ENCODE peak calls at places on chromosomes 12 and 14, in nine cellular contexts. Q, Y, I, T, A, M, H, B and O are unnamed samples.

GRCh38 chr14:35632276-35633071 is 98.5 kb downstream of the INSM2 start:
- DNase-seq in Q (no peak), Y (no peak), I (no peak), T (peak; percentile 73), A (no peak), M (no peak), H (no peak), B (no peak), O (no peak)

GRCh38 chr14:61925043-61925442 is 162.8 kb downstream of the SNAPC1 start:
- DNase-seq in Q (peak; percentile 74), Y (no peak), I (peak; percentile 27), T (no peak), A (no peak), M (peak; percentile 45), H (no peak), B (no peak), O (peak; percentile 39)

GRCh38 chr14:98167702-98168101 is 1104.3 kb downstream of the BCL11B start:
- DNase-seq in Q (no peak), Y (no peak), I (no peak), T (no peak), A (no peak), M (no peak), H (no peak), B (no peak), O (no peak)

GRCh38 chr12:112353389-112353788 is 28.8 kb downstream of the HECTD4 start:
- DNase-seq in Q (no peak), Y (no peak), I (no peak), T (no peak), A (no peak), M (peak; percentile 42), H (no peak), B (no peak), O (no peak)

GRCh38 chr14:68663385-68664076 is 129.3 kb downstream of the ZFP36L1 start:
- DNase-seq in Q (no peak), Y (no peak), I (no peak), T (no peak), A (no peak), M (peak; percentile 77), H (no peak), B (no peak), O (no peak)

GRCh38 chr14:54497224-54497623 is 8.4 kb upstream of the GMFB start:
- DNase-seq in Q (no peak), Y (no peak), I (no peak), T (no peak), A (no peak), M (no peak), H (no peak), B (no peak), O (no peak)

GRCh38 chr14:31510222-31510621 is 22.4 kb upstream of the GPR33 start:
- DNase-seq in Q (peak; percentile 46), Y (no peak), I (peak; percentile 14), T (peak; percentile 51), A (no peak), M (peak; percentile 19), H (no peak), B (no peak), O (no peak)

GRCh38 chr14:67240168-67240932 is 885 bp upstream of the PALS1 start:
- DNase-seq in Q (peak; percentile 45), Y (peak; percentile 74), I (no peak), T (no peak), A (peak; percentile 86), M (peak; percentile 21), H (peak; percentile 58), B (peak; percentile 74), O (peak; percentile 73)

GRCh38 chr12:45284096-45284901 is 68.4 kb downstream of the ANO6 start:
- DNase-seq in Q (peak; percentile 77), Y (no peak), I (no peak), T (peak; percentile 85), A (no peak), M (peak; percentile 73), H (no peak), B (no peak), O (no peak)

GRCh38 chr14:26719514-26719913 is 121.7 kb upstream of the NOVA1 start:
- DNase-seq in Q (no peak), Y (no peak), I (no peak), T (no peak), A (no peak), M (peak; percentile 75), H (no peak), B (no peak), O (no peak)

GRCh38 chr14:66359500-66359899 is 126.7 kb upstream of the CCDC196 start:
- DNase-seq in Q (peak; percentile 84), Y (no peak), I (peak; percentile 49), T (peak; percentile 42), A (no peak), M (peak; percentile 54), H (no peak), B (no peak), O (no peak)

GRCh38 chr12:68291396-68292036 is 38.1 kb upstream of the IL22 start:
- DNase-seq in Q (no peak), Y (no peak), I (no peak), T (no peak), A (no peak), M (no peak), H (no peak), B (no peak), O (no peak)

GRCh38 chr14:70707138-70708038 is 65.7 kb downstream of the TTC9 start:
- DNase-seq in Q (peak; percentile 30), Y (peak; percentile 79), I (no peak), T (no peak), A (peak; percentile 70), M (peak; percentile 85), H (peak; percentile 40), B (no peak), O (peak; percentile 74)

GRCh38 chr14:63887899-63888298 is 35.1 kb downstream of the SYNE2 start:
- DNase-seq in Q (no peak), Y (no peak), I (no peak), T (no peak), A (no peak), M (no peak), H (no peak), B (no peak), O (no peak)

GRCh38 chr14:63895510-63895909 is 42.7 kb downstream of the SYNE2 start:
- DNase-seq in Q (no peak), Y (no peak), I (no peak), T (no peak), A (no peak), M (no peak), H (no peak), B (no peak), O (no peak)

GRCh38 chr14:63890553-63890952 is 37.7 kb downstream of the SYNE2 start:
- DNase-seq in Q (no peak), Y (no peak), I (no peak), T (no peak), A (no peak), M (no peak), H (no peak), B (no peak), O (peak; percentile 38)

GRCh38 chr14:63893701-63894458 is 41.1 kb downstream of the SYNE2 start:
- DNase-seq in Q (peak; percentile 52), Y (no peak), I (no peak), T (no peak), A (peak; percentile 81), M (peak; percentile 89), H (peak; percentile 47), B (peak; percentile 29), O (peak; percentile 37)

DNA sequence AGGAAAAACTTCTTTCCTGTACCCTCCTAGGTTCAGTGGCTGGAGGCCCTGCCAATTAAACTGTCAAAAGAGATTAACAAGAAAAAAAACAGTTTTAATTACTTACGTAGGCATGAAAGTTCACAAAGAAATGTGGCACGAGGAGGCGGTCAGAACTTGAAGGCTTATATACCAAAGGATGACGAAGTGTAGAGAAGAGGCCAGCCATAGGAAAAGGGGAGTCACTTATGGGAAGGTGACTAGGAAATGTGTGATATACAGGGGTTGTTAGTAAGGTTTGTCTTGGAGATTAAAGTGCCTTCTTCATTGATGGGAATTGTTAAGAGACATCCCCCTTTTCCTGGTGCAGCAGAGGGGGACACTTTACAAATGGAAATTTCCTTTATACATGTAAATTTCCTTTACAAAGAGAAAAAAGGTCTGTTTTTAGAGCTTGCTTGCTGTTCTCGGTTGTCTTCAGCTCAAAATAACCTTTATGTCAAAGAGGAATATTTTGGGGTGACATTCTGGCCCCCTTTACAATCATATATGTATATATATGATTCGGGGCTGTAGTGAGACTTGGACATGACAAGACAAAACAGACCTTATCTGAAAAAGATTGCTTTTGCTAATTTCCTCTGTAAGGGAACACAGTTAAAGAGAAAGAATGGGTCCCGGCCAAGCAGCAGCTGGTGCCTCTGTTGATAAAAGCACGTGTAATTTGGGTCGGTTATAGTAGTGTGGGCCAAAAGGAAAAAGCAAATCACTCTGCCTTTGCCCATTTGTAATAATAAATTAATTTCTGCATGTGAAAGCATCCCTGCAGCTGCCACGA is 38.6 kb downstream of the SYNE2 start:
- DNase-seq in Q (peak; percentile 80), Y (no peak), I (no peak), T (peak; percentile 87), A (no peak), M (no peak), H (peak; percentile 65), B (no peak), O (peak; percentile 60)
- H3K4me3 ChIP-seq in Q (peak overlapping the region; percentile 34), Y (no peak overlapping the region), I (no peak overlapping the region), T (no peak overlapping the region), A (peak overlapping the region; percentile 25), M (no peak overlapping the region), H (no peak overlapping the region), B (no peak overlapping the region), O (no peak overlapping the region)

GRCh38 chr12:95547522-95548055 is 3.7 kb downstream of the USP44 start:
- DNase-seq in Q (peak; percentile 78), Y (no peak), I (peak; percentile 50), T (no peak), A (no peak), M (peak; percentile 7), H (no peak), B (no peak), O (no peak)
- H3K4me3 ChIP-seq in Q (peak overlapping the region; percentile 84), Y (peak overlapping the region; percentile 52), I (peak overlapping the region; percentile 75), T (no peak overlapping the region), A (peak overlapping the region; percentile 43), M (peak overlapping the region; percentile 46), H (peak overlapping the region; percentile 85), B (peak overlapping the region; percentile 77), O (peak overlapping the region; percentile 57)

DNA sequence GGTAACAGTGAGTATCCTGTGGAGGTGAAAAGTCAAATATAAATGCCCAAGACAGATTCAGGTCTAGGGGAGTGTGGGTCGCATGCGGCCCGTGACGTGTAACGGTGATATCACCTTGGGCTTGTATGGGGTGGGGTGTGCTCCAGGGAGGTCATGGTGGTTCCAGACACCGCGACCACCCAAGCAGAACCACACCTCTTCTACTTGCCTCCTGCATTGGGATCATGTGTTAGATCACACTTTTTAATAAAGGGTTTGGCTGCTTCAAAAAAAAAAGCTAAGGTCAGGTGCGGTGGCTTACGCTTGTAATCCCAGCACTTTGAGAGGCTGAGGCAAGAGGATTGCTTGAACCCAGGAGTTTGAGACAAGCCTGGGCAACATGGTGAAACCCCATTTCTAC is 4.5 kb downstream of the FBLN5 start:
- DNase-seq in Q (no peak), Y (no peak), I (no peak), T (no peak), A (no peak), M (no peak), H (no peak), B (no peak), O (no peak)
- H3K4me3 ChIP-seq in Q (no peak overlapping the region), Y (no peak overlapping the region), I (no peak overlapping the region), T (no peak overlapping the region), A (no peak overlapping the region), M (no peak overlapping the region), H (no peak overlapping the region), B (no peak overlapping the region), O (no peak overlapping the region)

DNA sequence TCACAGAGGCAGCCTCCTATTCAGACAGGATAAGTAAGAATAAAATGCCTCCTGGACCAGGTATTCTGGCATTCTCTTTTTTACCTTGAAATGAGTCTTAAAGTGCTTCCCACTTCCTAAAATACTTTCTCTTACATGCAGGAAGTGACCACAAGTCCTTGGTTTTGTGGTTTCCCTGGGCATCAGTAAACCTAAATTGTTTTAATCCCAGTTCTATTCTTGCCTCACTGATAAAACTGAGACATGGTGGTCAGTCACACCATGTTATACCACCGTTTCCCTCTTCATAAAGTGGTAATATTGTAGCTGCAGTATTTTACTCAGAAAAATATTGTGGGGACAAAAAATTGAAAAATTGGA is 1.2 kb upstream of the SALL2 start:
- DNase-seq in Q (no peak), Y (no peak), I (no peak), T (no peak), A (no peak), M (no peak), H (no peak), B (no peak), O (no peak)
- H3K4me3 ChIP-seq in Q (peak overlapping the region; percentile 74), Y (no peak overlapping the region), I (no peak overlapping the region), T (no peak overlapping the region), A (no peak overlapping the region), M (no peak overlapping the region), H (no peak overlapping the region), B (peak overlapping the region; percentile 82), O (no peak overlapping the region)